ENCODE peak calls at places on chromosomes 13 and 19, in five cellular contexts. P is Peyer's patch, U is heart left ventricle, V is tibial nerve, E is left ventricle myocardium inferior. J is an unnamed sample.

GRCh38 chr19:45179063-45179847 is 671 bp downstream of the BLOC1S3 start:
- DNase-seq in U (peak; percentile 52), E (no peak), P (no peak), V (no peak), J (peak; percentile 66)

GRCh38 chr19:48897181-48897580 is 1.4 kb downstream of the TULP2 start:
- DNase-seq in P (no peak), E (no peak), V (no peak), U (no peak), J (no peak)

GRCh38 chr19:7732045-7732444 is at the start of gene CLEC4G:
- DNase-seq in U (no peak), V (no peak), E (no peak), P (no peak), J (no peak)

GRCh38 chr19:41351339-41352245 is 2.1 kb downstream of the TGFB1 start:
- DNase-seq in E (peak; percentile 75), V (peak; percentile 53), P (peak; percentile 93), U (peak; percentile 76), J (peak; percentile 66)

GRCh38 chr19:44897835-44898234 is 6.8 kb downstream of the TOMM40 start:
- DNase-seq in P (no peak), V (no peak), U (no peak), E (no peak), J (no peak)

GRCh38 chr13:99191900-99192399 is 8.7 kb upstream of the UBAC2 start:
- DNase-seq in E (no peak), U (no peak), V (no peak), P (no peak), J (no peak)

GRCh38 chr13:87669379-87669978 is 1.7 kb upstream of the SLITRK5 start:
- DNase-seq in V (no peak), E (no peak), P (no peak), U (no peak), J (no peak)

GRCh38 chr19:35509018-35509652 is 4.3 kb downstream of the DMKN start:
- DNase-seq in P (peak; percentile 56), V (no peak), E (no peak), U (no peak), J (no peak)

GRCh38 chr19:41223431-41224234 is 4.6 kb downstream of the AXL start:
- DNase-seq in V (no peak), U (peak; percentile 57), E (no peak), P (no peak), J (no peak)

GRCh38 chr19:54662730-54663129 is at the start of gene LILRB4:
- DNase-seq in U (peak; percentile 51), E (peak; percentile 40), P (no peak), V (peak; percentile 41), J (no peak)

GRCh38 chr13:41917641-41918040 is 43.3 kb downstream of the VWA8 start:
- DNase-seq in V (no peak), P (no peak), E (no peak), U (no peak), J (no peak)
- H3K27ac ChIP-seq in V (no peak overlapping the region), P (no peak overlapping the region), E (peak overlapping the region; percentile 63), U (peak overlapping the region; percentile 28), J (no peak overlapping the region)

GRCh38 chr19:46604781-46605355 is 3.7 kb downstream of the CALM3 start:
- DNase-seq in P (peak; percentile 11), V (no peak), E (no peak), U (no peak), J (peak; percentile 89)

GRCh38 chr19:46605356-46605821 is 4.3 kb downstream of the CALM3 start:
- DNase-seq in P (peak; percentile 8), E (no peak), U (no peak), V (no peak), J (no peak)

GRCh38 chr19:46603195-46603637 is 2.1 kb downstream of the CALM3 start:
- DNase-seq in V (no peak), E (no peak), P (peak; percentile 12), U (no peak), J (peak; percentile 42)

GRCh38 chr19:46602392-46603194 is 1.5 kb downstream of the CALM3 start:
- DNase-seq in V (no peak), E (no peak), U (no peak), P (peak; percentile 16), J (peak; percentile 32)

GRCh38 chr19:46603752-46604241 is 2.7 kb downstream of the CALM3 start:
- DNase-seq in U (no peak), P (peak; percentile 11), E (no peak), V (no peak), J (no peak)
- H3K36me3 ChIP-seq in U (no peaks in the 10 kb centered on the region), P (no peaks in the 10 kb centered on the region), E (peaks cover 31% of the 10 kb centered on the region), V (peaks cover 35% of the 10 kb centered on the region), J (peaks cover 17% of the 10 kb centered on the region)

GRCh38 chr13:42892760-42893159 is 99.3 kb downstream of the EPSTI1 start:
- DNase-seq in E (no peak), P (no peak), U (no peak), V (no peak), J (no peak)

GRCh38 chr13:42891591-42891990 is 100.5 kb downstream of the EPSTI1 start:
- DNase-seq in E (no peak), P (no peak), U (no peak), V (no peak), J (no peak)

GRCh38 chr13:42894765-42895181 is 97.3 kb downstream of the EPSTI1 start:
- DNase-seq in V (no peak), P (no peak), U (peak; percentile 46), E (no peak), J (no peak)

GRCh38 chr13:42895781-42896180 is 96.3 kb downstream of the EPSTI1 start:
- DNase-seq in U (no peak), P (no peak), V (no peak), E (no peak), J (no peak)

GRCh38 chr13:42893346-42893745 is 98.7 kb downstream of the EPSTI1 start:
- DNase-seq in V (no peak), U (no peak), P (no peak), E (no peak), J (no peak)
- H3K27ac ChIP-seq in V (no peak overlapping the region), U (peak overlapping the region; percentile 12), P (no peak overlapping the region), E (no peak overlapping the region), J (no peak overlapping the region)

GRCh38 chr13:112513761-112514160 is 74.2 kb downstream of the TUBGCP3 start:
- DNase-seq in P (no peak), V (no peak), U (no peak), E (no peak), J (no peak)
- H3K36me3 ChIP-seq in P (no peaks in the 10 kb centered on the region), V (peaks cover 72% of the 10 kb centered on the region), U (peaks cover 3% of the 10 kb centered on the region), E (peaks cover 64% of the 10 kb centered on the region), J (no peaks in the 10 kb centered on the region)

GRCh38 chr13:28396053-28396452 is 98.9 kb downstream of the FLT1 start:
- DNase-seq in P (no peak), E (no peak), U (no peak), V (no peak), J (no peak)

GRCh38 chr13:28387740-28388501 is 107.0 kb downstream of the FLT1 start:
- DNase-seq in P (no peak), E (no peak), V (no peak), U (no peak), J (no peak)

GRCh38 chr13:28394422-28394821 is 100.5 kb downstream of the FLT1 start:
- DNase-seq in E (no peak), P (no peak), U (no peak), V (no peak), J (no peak)

GRCh38 chr13:28392428-28392827 is 102.5 kb downstream of the FLT1 start:
- DNase-seq in U (no peak), P (no peak), V (no peak), E (no peak), J (no peak)

DNA sequence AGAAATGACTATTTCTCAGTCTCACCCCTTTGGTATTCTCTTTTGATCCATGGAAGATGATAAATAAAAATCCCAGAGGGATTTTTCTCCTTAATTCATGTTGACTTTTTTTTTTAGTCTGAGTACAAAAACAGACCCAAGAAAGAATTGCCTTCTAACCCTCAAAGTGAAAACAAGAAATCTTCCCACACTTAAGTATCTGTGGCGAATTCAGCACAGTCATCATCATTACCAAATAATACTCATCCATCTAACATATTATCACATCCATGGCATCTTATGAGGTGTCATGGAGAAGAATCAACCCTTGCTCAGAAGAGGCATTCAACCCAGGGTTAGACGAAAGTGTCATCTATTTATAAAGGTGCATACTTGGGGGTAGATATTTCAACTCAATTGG is 102.0 kb downstream of the FLT1 start:
- DNase-seq in E (no peak), U (no peak), V (no peak), P (no peak), J (no peak)
- H3K27ac ChIP-seq in E (peak overlapping the region; percentile 61), U (peak overlapping the region; percentile 51), V (no peak overlapping the region), P (no peak overlapping the region), J (no peak overlapping the region)

GRCh38 chr13:27039171-27039701 is 132.4 kb downstream of the USP12 start:
- DNase-seq in E (no peak), P (no peak), U (no peak), V (no peak), J (no peak)

GRCh38 chr13:27041341-27041740 is 130.3 kb downstream of the USP12 start:
- DNase-seq in E (no peak), P (no peak), U (no peak), V (no peak), J (no peak)

GRCh38 chr13:27038323-27038722 is 133.3 kb downstream of the USP12 start:
- DNase-seq in P (no peak), U (no peak), E (no peak), V (no peak), J (no peak)

GRCh38 chr13:27043013-27043412 is 128.6 kb downstream of the USP12 start:
- DNase-seq in V (peak; percentile 41), U (no peak), P (no peak), E (no peak), J (no peak)

DNA sequence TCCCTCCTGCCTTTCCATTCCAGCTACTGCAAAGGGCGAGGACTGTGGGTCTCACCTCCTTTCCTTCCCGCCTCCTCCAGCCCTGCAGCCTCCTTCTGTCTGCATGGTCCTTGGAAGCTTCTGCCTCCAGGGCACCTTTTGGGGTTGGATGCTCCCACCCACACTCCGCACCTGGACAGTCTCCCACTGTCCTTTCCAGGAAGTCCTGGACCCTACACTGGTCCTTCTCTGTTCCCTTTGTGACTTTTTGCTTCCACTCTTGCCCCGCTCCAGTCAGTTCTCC is 130.8 kb downstream of the USP12 start:
- DNase-seq in V (no peak), U (no peak), P (no peak), E (no peak), J (no peak)
- H3K36me3 ChIP-seq in V (no peaks in the 10 kb centered on the region), U (no peaks in the 10 kb centered on the region), P (no peaks in the 10 kb centered on the region), E (no peaks in the 10 kb centered on the region), J (no peaks in the 10 kb centered on the region)

GRCh38 chr13:106997696-106998095 is 429.8 kb upstream of the ARGLU1 start:
- DNase-seq in U (no peak), V (no peak), P (no peak), E (no peak), J (no peak)
- H3K27ac ChIP-seq in U (no peak overlapping the region), V (no peak overlapping the region), P (no peak overlapping the region), E (no peak overlapping the region), J (no peak overlapping the region)

DNA sequence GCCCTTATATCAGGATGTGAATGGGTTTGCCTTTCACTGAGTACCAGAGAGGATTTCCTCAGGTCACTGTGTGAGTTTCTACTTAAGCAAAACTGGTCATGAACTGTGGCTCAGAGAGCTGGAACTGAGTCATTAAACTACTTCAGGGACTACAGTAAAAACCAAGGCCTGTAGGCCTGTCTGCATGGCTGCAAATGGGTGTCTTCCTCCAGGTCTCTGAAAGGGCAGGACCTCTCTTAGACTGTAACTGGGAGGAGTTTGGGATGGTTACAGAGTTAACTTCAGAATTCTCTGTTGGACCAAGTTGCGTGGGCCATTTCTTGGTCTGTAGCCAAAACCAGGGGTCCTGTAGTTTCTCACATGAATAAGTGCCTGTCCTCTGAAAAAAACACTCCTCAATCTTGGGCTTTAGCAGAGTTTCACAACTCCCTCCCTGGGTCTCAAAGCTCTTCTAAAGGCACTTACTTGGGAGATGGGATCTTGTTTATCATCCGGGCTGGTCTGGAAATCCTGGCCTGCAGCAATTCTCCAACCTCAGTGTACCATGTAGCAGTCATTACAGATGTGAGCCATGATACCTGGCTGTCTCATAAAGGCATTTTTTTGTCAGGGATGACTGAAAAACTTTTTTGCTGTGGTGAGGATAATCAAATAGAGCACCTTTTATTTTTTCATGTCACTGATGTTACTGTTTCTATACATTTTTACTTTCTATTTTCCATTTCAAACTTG is 19.7 kb downstream of the ZNF714 start:
- DNase-seq in P (no peak), U (no peak), V (no peak), E (no peak), J (no peak)
- H3K36me3 ChIP-seq in P (no peaks in the 10 kb centered on the region), U (no peaks in the 10 kb centered on the region), V (peaks cover 57% of the 10 kb centered on the region), E (peaks cover 15% of the 10 kb centered on the region), J (no peaks in the 10 kb centered on the region)

J was measured in right lobe of liver.